ENCODE peak calls at places on chromosomes 5 and 9, in eight cellular contexts. K, C, D, Z, I, U, L and N are unnamed samples.

GRCh38 chr9:123687246-123687721 is 242.6 kb downstream of the DENND1A start:
- DNase-seq in K (no peak), C (no peak), D (no peak), Z (no peak), I (no peak), U (no peak), L (no peak), N (no peak)

GRCh38 chr9:98491778-98492177 is 217.0 kb downstream of the GABBR2 start:
- DNase-seq in K (no peak), C (no peak), D (no peak), Z (no peak), I (no peak), U (peak; percentile 41), L (peak; percentile 23), N (peak; percentile 60)

GRCh38 chr9:131633491-131634031 is 88.2 kb downstream of the PRRT1B start:
- DNase-seq in K (peak; percentile 98), C (no peak), D (no peak), Z (no peak), I (no peak), U (no peak), L (no peak), N (no peak)

GRCh38 chr5:1245901-1246576 is 20.9 kb downstream of the SLC6A18 start:
- DNase-seq in K (no peak), C (no peak), D (no peak), Z (no peak), I (peak; percentile 79), U (no peak), L (no peak), N (no peak)

GRCh38 chr5:90294604-90295003 is 115.0 kb downstream of the CETN3 start:
- DNase-seq in K (no peak), C (no peak), D (no peak), Z (no peak), I (no peak), U (no peak), L (no peak), N (no peak)

GRCh38 chr5:172162348-172162747 is 25.7 kb downstream of the STK10 start:
- DNase-seq in K (no peak), C (no peak), D (no peak), Z (no peak), I (no peak), U (no peak), L (no peak), N (no peak)

GRCh38 chr9:96751815-96752214 is 26.1 kb downstream of the ZNF510 start:
- DNase-seq in K (no peak), C (no peak), D (no peak), Z (no peak), I (no peak), U (no peak), L (no peak), N (no peak)

GRCh38 chr9:15509931-15510788 is 610 bp downstream of the PSIP1 start:
- DNase-seq in K (no peak), C (peak; percentile 85), D (peak; percentile 67), Z (no peak), I (peak; percentile 87), U (peak; percentile 29), L (peak; percentile 38), N (no peak)

GRCh38 chr5:154313360-154314017 is 123.0 kb downstream of the GALNT10 start:
- DNase-seq in K (no peak), C (no peak), D (no peak), Z (no peak), I (no peak), U (no peak), L (no peak), N (no peak)

GRCh38 chr9:23822331-23823169 is 3.5 kb downstream of the ELAVL2 start:
- DNase-seq in K (no peak), C (no peak), D (no peak), Z (no peak), I (peak; percentile 62), U (no peak), L (no peak), N (no peak)

GRCh38 chr5:179143446-179143845 is 83.3 kb downstream of the ZNF354C start:
- DNase-seq in K (no peak), C (peak; percentile 14), D (no peak), Z (no peak), I (no peak), U (no peak), L (no peak), N (no peak)

GRCh38 chr5:150989695-150990094 is 30.7 kb upstream of the GPX3 start:
- DNase-seq in K (no peak), C (no peak), D (no peak), Z (no peak), I (no peak), U (no peak), L (no peak), N (no peak)

GRCh38 chr9:93091453-93092081 is 4.5 kb upstream of the CARD19 start:
- DNase-seq in K (peak; percentile 67), C (peak; percentile 69), D (peak; percentile 72), Z (peak; percentile 35), I (no peak), U (no peak), L (no peak), N (peak; percentile 87)

GRCh38 chr5:87722286-87722685 is 309.6 kb upstream of the CCNH start:
- DNase-seq in K (no peak), C (no peak), D (no peak), Z (no peak), I (no peak), U (no peak), L (no peak), N (no peak)

GRCh38 chr5:134904621-134905245 is at the start of gene PCBD2:
- DNase-seq in K (peak; percentile 89), C (peak; percentile 97), D (peak; percentile 94), Z (peak; percentile 96), I (peak; percentile 99), U (peak; percentile 91), L (peak; percentile 92), N (peak; percentile 43)

GRCh38 chr5:64506567-64507321 is 929 bp downstream of the RGS7BP start:
- DNase-seq in K (no peak), C (peak; percentile 81), D (no peak), Z (no peak), I (peak; percentile 90), U (no peak), L (no peak), N (no peak)

GRCh38 chr5:147397616-147398015 is 112.3 kb downstream of the DPYSL3 start:
- DNase-seq in K (no peak), C (no peak), D (no peak), Z (no peak), I (no peak), U (no peak), L (no peak), N (no peak)

GRCh38 chr5:102916114-102916513 is 161.0 kb downstream of the PAM start:
- DNase-seq in K (no peak), C (no peak), D (no peak), Z (no peak), I (no peak), U (no peak), L (no peak), N (no peak)

DNA sequence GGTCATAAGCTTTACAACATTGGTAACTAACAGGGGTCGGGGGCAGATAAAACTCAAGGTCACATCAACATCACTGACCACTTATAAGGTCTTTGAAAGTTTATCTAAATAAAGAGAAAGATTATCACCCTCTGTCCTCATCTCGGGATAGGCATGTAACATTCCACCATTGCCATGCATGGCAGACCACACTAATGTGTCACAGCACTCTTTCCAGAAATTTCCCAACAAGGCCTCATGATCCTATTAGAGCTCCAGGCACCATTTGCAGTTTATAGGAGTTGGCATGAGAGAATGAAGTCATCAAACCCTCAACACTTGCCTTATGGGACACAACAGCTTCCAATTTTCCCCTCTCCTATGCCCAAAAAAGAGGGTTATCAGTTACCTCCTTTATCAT is 31.9 kb upstream of the ZNF622 start:
- DNase-seq in K (no peak), C (no peak), D (no peak), Z (no peak), I (no peak), U (no peak), L (no peak), N (no peak)
- H3K4me3 ChIP-seq in K (no peak overlapping the region), C (no peak overlapping the region), D (no peak overlapping the region), Z (no peak overlapping the region), I (no peak overlapping the region), U (no peak overlapping the region), L (peak overlapping the region; percentile 6), N (no peak overlapping the region)

DNA sequence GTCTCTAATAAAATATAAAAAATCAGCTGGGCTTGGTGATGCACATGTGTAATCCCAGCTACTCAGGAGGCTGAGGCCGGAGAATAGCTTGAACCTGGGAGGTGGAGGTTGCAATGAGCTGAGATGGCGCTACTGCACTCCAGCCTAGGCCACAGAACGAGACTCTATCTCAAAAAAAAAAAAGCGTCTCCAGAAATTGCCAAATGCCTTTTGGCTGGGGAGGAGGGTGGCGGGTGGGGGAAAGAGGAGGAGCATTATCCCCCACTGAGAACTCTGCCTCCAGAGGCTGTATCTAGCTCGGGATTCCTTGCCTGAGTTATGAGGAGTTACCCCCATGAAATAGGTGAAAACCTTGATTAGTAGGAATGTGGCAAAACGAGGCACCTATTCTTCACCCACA is 4.8 kb downstream of the ROPN1L start:
- DNase-seq in K (no peak), C (no peak), D (no peak), Z (no peak), I (no peak), U (no peak), L (no peak), N (no peak)
- H3K4me3 ChIP-seq in K (no peak overlapping the region), C (no peak overlapping the region), D (no peak overlapping the region), Z (no peak overlapping the region), I (no peak overlapping the region), U (no peak overlapping the region), L (no peak overlapping the region), N (no peak overlapping the region)

DNA sequence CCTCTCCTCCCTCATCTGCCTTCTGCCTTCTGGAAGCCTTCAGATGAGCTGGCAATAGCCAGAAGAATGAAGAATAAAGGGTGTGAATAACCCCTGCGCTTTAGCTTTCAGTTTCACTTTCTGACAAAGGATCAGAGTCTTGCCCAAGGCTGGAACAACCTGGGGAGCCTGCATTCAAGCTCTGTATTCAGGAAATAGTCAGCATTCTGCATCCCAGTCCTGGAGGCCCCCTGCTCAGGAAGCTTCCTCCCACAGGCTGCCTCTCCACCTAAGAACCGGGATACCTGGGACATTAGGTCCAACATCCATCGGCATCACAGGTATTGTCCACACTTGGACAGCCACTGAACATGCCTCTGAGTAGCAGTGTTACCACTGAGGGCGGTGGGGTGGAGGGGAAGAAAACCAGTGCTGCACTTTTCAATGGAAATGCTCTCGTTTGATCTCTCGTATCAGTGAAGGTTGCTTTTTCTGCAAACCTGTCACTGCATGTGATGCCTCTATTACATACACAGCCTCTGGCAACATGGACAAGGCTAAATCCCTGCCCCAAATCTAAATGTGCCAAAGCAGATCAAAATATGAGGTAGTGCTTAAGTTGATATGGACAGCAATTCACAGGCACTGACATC is 39.8 kb upstream of the ACO1 start:
- DNase-seq in K (peak; percentile 53), C (no peak), D (no peak), Z (no peak), I (no peak), U (no peak), L (no peak), N (no peak)
- H3K4me3 ChIP-seq in K (peak overlapping the region; percentile 2), C (no peak overlapping the region), D (no peak overlapping the region), Z (no peak overlapping the region), I (no peak overlapping the region), U (no peak overlapping the region), L (no peak overlapping the region), N (peak overlapping the region; percentile 3)

GRCh38 chr5:35538198-35538931 is 79.3 kb upstream of the SPEF2 start:
- DNase-seq in K (no peak), C (no peak), D (no peak), Z (no peak), I (no peak), U (no peak), L (no peak), N (no peak)

GRCh38 chr5:35545190-35545589 is 72.5 kb upstream of the SPEF2 start:
- DNase-seq in K (no peak), C (no peak), D (no peak), Z (no peak), I (no peak), U (no peak), L (no peak), N (no peak)

GRCh38 chr5:35540002-35540401 is 77.7 kb upstream of the SPEF2 start:
- DNase-seq in K (no peak), C (no peak), D (no peak), Z (no peak), I (no peak), U (no peak), L (no peak), N (no peak)
- H3K4me3 ChIP-seq in K (no peak overlapping the region), C (no peak overlapping the region), D (no peak overlapping the region), Z (no peak overlapping the region), I (no peak overlapping the region), U (no peak overlapping the region), L (no peak overlapping the region), N (no peak overlapping the region)